ENCODE peak calls at places on chromosomes 2 and 18, in six cellular contexts. T is ELR, D is A673, K is HS-27A, O is ACHN, F is myocyte. A is an unnamed sample.

GRCh38 chr2:238942941-238943715 is 95.2 kb downstream of the TWIST2 start:
- DNase-seq in F (no peak), K (no peak), T (no peak), D (no peak), O (no peak), A (no peak)

GRCh38 chr2:219165058-219165930 is 4.5 kb downstream of the SLC23A3 start:
- DNase-seq in F (no peak), O (no peak), K (no peak), D (no peak), T (no peak), A (no peak)

GRCh38 chr18:34595673-34596072 is 114.4 kb upstream of the DTNA start:
- DNase-seq in D (peak), O (peak), K (no peak), T (peak), F (peak), A (peak)

GRCh38 chr2:149598014-149598395 is 10.4 kb upstream of the MMADHC start:
- DNase-seq in O (no peak), D (no peak), T (peak), K (no peak), F (peak), A (no peak)

GRCh38 chr2:17115042-17115441 is 403.2 kb downstream of the RAD51AP2 start:
- DNase-seq in O (no peak), T (no peak), F (no peak), K (no peak), D (no peak), A (no peak)

GRCh38 chr2:207139551-207139950 is 26.2 kb downstream of the KLF7 start:
- DNase-seq in K (no peak), O (no peak), F (no peak), T (no peak), D (no peak), A (no peak)

GRCh38 chr2:145206882-145207281 is 687.0 kb upstream of the ZEB2 start:
- DNase-seq in O (no peak), K (no peak), F (no peak), T (no peak), D (no peak), A (no peak)

GRCh38 chr2:19361325-19361990 is 3.0 kb upstream of the OSR1 start:
- DNase-seq in F (peak), K (no peak), D (no peak), O (no peak), T (peak), A (no peak)

GRCh38 chr2:110858993-110859770 is 126.8 kb downstream of the ACOXL start:
- DNase-seq in O (no peak), D (no peak), T (no peak), K (no peak), F (no peak), A (no peak)

GRCh38 chr2:18209934-18210639 is 331.6 kb downstream of the KCNS3 start:
- DNase-seq in O (no peak), T (peak), F (peak), K (peak), D (peak), A (no peak)

GRCh38 chr2:172102159-172102857 is 392 bp downstream of the DLX2 start:
- DNase-seq in O (peak), K (no peak), T (peak), F (no peak), D (peak), A (peak)

GRCh38 chr2:18167871-18168270 is 289.4 kb downstream of the KCNS3 start:
- DNase-seq in T (no peak), K (peak), D (no peak), O (no peak), F (peak), A (no peak)

GRCh38 chr2:121171625-121172119 is 113.3 kb downstream of the TFCP2L1 start:
- DNase-seq in O (no peak), D (no peak), K (no peak), F (no peak), T (no peak), A (no peak)

GRCh38 chr2:130824492-130825061 is 12.1 kb upstream of the ARHGEF4 start:
- DNase-seq in K (no peak), O (peak), T (peak), F (peak), D (peak), A (peak)

GRCh38 chr2:11166476-11166875 is 11.2 kb downstream of the SLC66A3 start:
- DNase-seq in T (no peak), D (no peak), K (no peak), O (no peak), F (no peak), A (no peak)

GRCh38 chr2:75595541-75596395 is 35.0 kb upstream of the EVA1A start:
- DNase-seq in T (peak), F (no peak), K (peak), D (peak), O (peak), A (no peak)

GRCh38 chr2:151315381-151315903 is 26.0 kb upstream of the NMI start:
- DNase-seq in F (peak), T (no peak), K (no peak), O (no peak), D (peak), A (no peak)

GRCh38 chr18:31773774-31774476 is 13.2 kb upstream of the SLC25A52 start:
- DNase-seq in K (no peak), O (no peak), T (no peak), D (no peak), F (no peak), A (no peak)

GRCh38 chr18:73842795-73843394 is 304.7 kb downstream of the FBXO15 start:
- DNase-seq in D (peak), T (peak), F (peak), K (no peak), O (peak), A (peak)

GRCh38 chr2:239778861-239779591 is 246.1 kb downstream of the NDUFA10 start:
- DNase-seq in O (no peak), T (no peak), K (no peak), D (no peak), F (no peak), A (no peak)

GRCh38 chr18:75456277-75456676 is 28.8 kb upstream of the SMIM21 start:
- DNase-seq in F (no peak), K (no peak), D (no peak), T (no peak), O (no peak), A (peak)

A was measured in Kasumi-1.